ENCODE peak calls at places on chromosomes 4 and X, in four cellular contexts. One of them, this sample, is unnamed.

GRCh38 chr4:13344216-13344615 is 139.9 kb downstream of the RAB28 start:
- DNase-seq in K562: no peak
- DNase-seq in GM12878: no peak
- DNase-seq in HepG2: no peak
- DNase-seq in this sample: no peak

GRCh38 chr4:37392540-37393255 is 148.2 kb downstream of the NWD2 start:
- DNase-seq in GM12878: no peak
- DNase-seq in HepG2: no peak
- DNase-seq in K562: no peak
- DNase-seq in this sample: no peak

GRCh38 chr4:47839259-47839658 is 1.4 kb upstream of the CORIN start:
- DNase-seq in K562: no peak
- DNase-seq in HepG2: no peak
- DNase-seq in GM12878: peak; percentile 21
- DNase-seq in this sample: peak; percentile 62

GRCh38 chr4:6549445-6549844 is 25.5 kb upstream of the MAN2B2 start:
- DNase-seq in HepG2: no peak
- DNase-seq in K562: no peak
- DNase-seq in GM12878: no peak
- DNase-seq in this sample: no peak

GRCh38 chr4:61003301-61003700 is 196.8 kb upstream of the ADGRL3 start:
- DNase-seq in GM12878: no peak
- DNase-seq in HepG2: peak; percentile 2
- DNase-seq in K562: no peak
- DNase-seq in this sample: peak; percentile 2

GRCh38 chr4:176841730-176842129 is 49.0 kb upstream of the VEGFC start:
- DNase-seq in HepG2: no peak
- DNase-seq in GM12878: no peak
- DNase-seq in K562: no peak
- DNase-seq in this sample: peak; percentile 92

GRCh38 chr4:67198757-67199156 is 346.5 kb downstream of the CENPC start:
- DNase-seq in GM12878: no peak
- DNase-seq in K562: peak; percentile 6
- DNase-seq in HepG2: no peak
- DNase-seq in this sample: no peak

GRCh38 chr4:26083987-26084386 is 170.0 kb downstream of the SMIM20 start:
- DNase-seq in K562: no peak
- DNase-seq in GM12878: peak; percentile 67
- DNase-seq in HepG2: no peak
- DNase-seq in this sample: peak; percentile 95

GRCh38 chr4:140736669-140737343 is 19.4 kb downstream of the TBC1D9 start:
- DNase-seq in K562: no peak
- DNase-seq in GM12878: no peak
- DNase-seq in HepG2: no peak
- DNase-seq in this sample: peak; percentile 25

GRCh38 chr4:137283737-137284136 is 248.6 kb downstream of the PCDH18 start:
- DNase-seq in GM12878: no peak
- DNase-seq in HepG2: no peak
- DNase-seq in K562: no peak
- DNase-seq in this sample: peak; percentile 39

GRCh38 chr4:106614446-106614845 is 245.9 kb upstream of the GIMD1 start:
- DNase-seq in GM12878: no peak
- DNase-seq in HepG2: peak; percentile 5
- DNase-seq in K562: no peak
- DNase-seq in this sample: peak; percentile 35

GRCh38 chrX:32825009-32825408 is 386.3 kb downstream of the DMD start:
- DNase-seq in GM12878: no peak
- DNase-seq in K562: no peak
- DNase-seq in HepG2: no peak
- DNase-seq in this sample: no peak

GRCh38 chrX:78665286-78665685 is 6.2 kb upstream of the RTL3 start:
- DNase-seq in K562: no peak
- DNase-seq in HepG2: no peak
- DNase-seq in GM12878: no peak
- DNase-seq in this sample: no peak

GRCh38 chr4:8248091-8248490 is 21.5 kb upstream of the HTRA3 start:
- DNase-seq in GM12878: no peak
- DNase-seq in HepG2: no peak
- DNase-seq in K562: no peak
- DNase-seq in this sample: no peak

DNA sequence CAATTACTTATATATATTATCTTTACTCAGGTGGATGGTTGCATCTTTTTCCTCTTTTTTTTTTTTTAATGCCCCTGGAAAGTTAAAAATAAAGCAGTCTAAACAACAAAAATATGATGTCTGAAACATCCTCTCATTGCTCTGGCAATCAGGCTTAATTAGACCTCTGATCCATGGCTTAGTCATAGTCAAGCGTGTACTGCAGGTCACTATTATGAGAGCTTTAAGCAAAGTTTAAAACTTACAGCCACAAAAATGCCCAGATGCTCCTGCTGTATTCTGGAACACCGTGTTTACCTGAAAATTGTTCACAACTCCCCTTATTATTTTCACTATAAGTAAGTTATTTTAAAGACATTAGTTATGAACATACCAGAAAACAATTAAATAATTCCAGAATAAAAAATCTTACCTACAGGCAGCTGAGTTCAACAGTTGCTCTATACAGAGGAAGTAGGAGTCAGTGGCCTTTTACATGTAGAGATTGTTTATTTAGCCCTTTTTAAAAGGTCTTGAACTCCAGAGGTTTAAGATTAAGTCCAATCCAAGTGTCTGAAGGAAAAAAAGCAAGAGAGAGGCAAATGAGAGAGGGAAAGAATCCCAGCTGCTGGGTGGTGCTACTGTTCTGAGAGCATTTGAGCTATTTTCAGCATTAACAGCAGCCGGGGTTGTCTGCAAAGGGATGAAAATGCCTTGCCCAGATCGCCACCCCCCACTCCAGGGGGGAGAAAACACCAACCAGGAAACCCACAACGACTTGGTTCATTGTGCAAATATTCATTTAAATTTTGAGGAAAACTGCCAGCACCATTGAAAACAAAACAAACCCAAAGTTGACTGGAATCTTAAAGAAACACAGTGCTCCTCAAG is 36.9 kb downstream of the SORBS2 start:
- DNase-seq in GM12878: no peak
- DNase-seq in K562: no peak
- DNase-seq in HepG2: no peak
- DNase-seq in this sample: peak; percentile 74
- TF ChIP-seq MXI1 in GM12878: no peak
- TF ChIP-seq MXI1 in K562: no peak
- TF ChIP-seq MXI1 in HepG2: no peak
- TF ChIP-seq MXI1 in this sample: no peak

DNA sequence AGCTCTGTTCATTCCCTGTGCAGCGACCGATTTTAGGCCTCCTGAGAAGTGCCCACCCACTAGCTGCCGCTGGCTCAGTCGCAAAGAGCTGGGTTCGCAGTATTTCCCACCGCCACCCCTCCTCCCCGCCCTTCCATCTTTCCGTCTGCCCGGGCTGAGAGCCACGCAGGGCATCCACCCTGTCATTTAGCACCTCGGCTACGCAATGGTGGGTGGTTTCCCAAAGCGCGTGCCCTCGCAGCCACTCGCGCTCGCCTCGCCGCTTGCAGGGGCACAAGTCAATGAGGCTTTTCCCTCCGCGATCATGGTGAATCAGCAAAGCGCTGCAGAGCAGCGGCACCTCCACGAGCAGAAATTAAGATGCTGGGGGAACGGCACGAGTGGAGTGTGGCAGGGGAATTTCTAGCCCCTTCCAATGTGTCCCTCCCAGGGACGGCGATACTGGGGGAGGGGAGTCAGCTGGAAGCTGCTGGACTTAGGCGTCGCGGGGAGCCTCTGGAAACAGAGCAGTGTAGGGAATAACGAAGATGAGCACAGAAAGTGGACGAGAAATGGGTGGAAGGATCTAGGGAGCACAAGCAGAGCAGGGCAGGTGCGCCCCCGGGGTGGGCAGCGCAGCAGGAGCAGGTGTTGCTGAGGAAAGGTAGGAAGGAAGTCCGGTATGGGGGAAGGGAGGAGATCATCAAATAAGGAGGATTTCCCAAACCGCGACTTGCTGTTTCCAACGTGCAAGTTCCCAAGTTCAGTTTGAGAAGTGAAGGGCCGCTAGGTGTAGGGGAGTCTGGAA is 2.4 kb upstream of the PTCHD1 start:
- DNase-seq in GM12878: no peak
- DNase-seq in HepG2: no peak
- DNase-seq in K562: no peak
- DNase-seq in this sample: no peak
- TF ChIP-seq CEBPB in GM12878: no peak
- TF ChIP-seq CEBPB in HepG2: no peak
- TF ChIP-seq CEBPB in K562: no peak
- TF ChIP-seq CEBPB in this sample: no peak

GRCh38 chr4:121932212-121932974 is 19.5 kb downstream of the TRPC3 start:
- DNase-seq in GM12878: no peak
- DNase-seq in HepG2: no peak
- DNase-seq in K562: no peak
- DNase-seq in this sample: no peak
- TF ChIP-seq MXI1 in GM12878: no peak
- TF ChIP-seq MXI1 in HepG2: no peak
- TF ChIP-seq MXI1 in K562: no peak
- TF ChIP-seq MXI1 in this sample: no peak

DNA sequence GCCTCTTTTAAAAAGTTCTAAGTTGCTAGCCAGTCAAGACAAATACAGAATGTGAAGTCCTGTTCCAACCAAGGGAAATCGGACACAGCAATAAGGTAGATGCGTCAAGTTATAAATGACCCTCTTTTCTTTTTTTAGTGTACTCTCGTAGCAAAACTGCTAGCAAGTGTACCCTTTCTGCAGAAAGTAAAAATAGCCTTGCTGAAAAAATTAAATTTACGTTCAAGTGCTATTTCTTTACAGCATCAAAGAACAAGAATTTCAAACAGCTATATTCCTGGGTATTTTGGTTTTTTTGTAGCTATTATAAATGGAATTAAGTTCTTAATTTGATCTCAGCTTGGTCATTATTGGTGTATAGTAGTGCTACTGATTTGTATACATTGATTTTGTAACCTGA is 119.2 kb downstream of the NAA11 start:
- DNase-seq in GM12878: no peak
- DNase-seq in K562: no peak
- DNase-seq in HepG2: no peak
- DNase-seq in this sample: no peak
- TF ChIP-seq CEBPB in GM12878: no peak
- TF ChIP-seq CEBPB in K562: no peak
- TF ChIP-seq CEBPB in HepG2: no peak
- TF ChIP-seq CEBPB in this sample: no peak